ENCODE peak calls at places on chromosomes 2 and 18, in six cellular contexts. V, R, M, D, G and C are unnamed samples.

GRCh38 chr2:3343012-3343411 is 34.6 kb downstream of the EIPR1 start:
- DNase-seq in V (no peak), R (no peak), M (no peak), D (no peak), G (no peak), C (no peak)

GRCh38 chr2:236517463-236518077 is 52.1 kb upstream of the ACKR3 start:
- DNase-seq in V (no peak), R (no peak), M (no peak), D (no peak), G (no peak), C (no peak)

GRCh38 chr2:73297151-73297559 is 3.8 kb upstream of the EGR4 start:
- DNase-seq in V (no peak), R (no peak), M (no peak), D (peak; percentile 67), G (no peak), C (no peak)

GRCh38 chr2:200736646-200737274 is 75.0 kb upstream of the BZW1 start:
- DNase-seq in V (no peak), R (no peak), M (no peak), D (no peak), G (no peak), C (no peak)

GRCh38 chr2:237171396-237171795 is 85.7 kb downstream of the COPS8 start:
- DNase-seq in V (no peak), R (no peak), M (no peak), D (no peak), G (no peak), C (no peak)

GRCh38 chr2:102294802-102295489 is 16.4 kb upstream of the IL1RL1 start:
- DNase-seq in V (no peak), R (no peak), M (no peak), D (no peak), G (no peak), C (no peak)

GRCh38 chr2:178271629-178272333 is 77.5 kb downstream of the OSBPL6 start:
- DNase-seq in V (no peak), R (no peak), M (no peak), D (peak; percentile 22), G (no peak), C (peak; percentile 86)

GRCh38 chr2:115364078-115364477 is 921.6 kb downstream of the DPP10 start:
- DNase-seq in V (no peak), R (no peak), M (no peak), D (no peak), G (no peak), C (no peak)

GRCh38 chr2:30261695-30262211 is 30.4 kb downstream of the LBH start:
- DNase-seq in V (no peak), R (no peak), M (no peak), D (no peak), G (no peak), C (no peak)

GRCh38 chr2:100639588-100640195 is 76.9 kb downstream of the PDCL3 start:
- DNase-seq in V (no peak), R (no peak), M (no peak), D (no peak), G (no peak), C (no peak)

GRCh38 chr2:61371027-61371426 is 99.9 kb downstream of the USP34 start:
- DNase-seq in V (no peak), R (no peak), M (no peak), D (no peak), G (no peak), C (no peak)

GRCh38 chr2:157903626-157904025 is 27.5 kb upstream of the ACVR1 start:
- DNase-seq in V (no peak), R (no peak), M (no peak), D (peak; percentile 88), G (no peak), C (peak; percentile 33)

GRCh38 chr2:141015339-141016047 is 1115.3 kb downstream of the LRP1B start:
- DNase-seq in V (no peak), R (no peak), M (no peak), D (peak; percentile 94), G (no peak), C (peak; percentile 86)

GRCh38 chr2:9206991-9207640 is 504 bp downstream of the ASAP2 start:
- DNase-seq in V (no peak), R (peak; percentile 45), M (no peak), D (peak; percentile 37), G (no peak), C (no peak)

GRCh38 chr18:61643884-61644647 is 248.7 kb downstream of the RNF152 start:
- DNase-seq in V (no peak), R (no peak), M (no peak), D (no peak), G (no peak), C (no peak)

GRCh38 chr18:34738173-34738894 is 28.2 kb downstream of the DTNA start:
- DNase-seq in V (no peak), R (peak; percentile 37), M (no peak), D (no peak), G (no peak), C (no peak)

GRCh38 chr2:186575302-186575701 is 14.6 kb upstream of the ITGAV start:
- DNase-seq in V (peak; percentile 71), R (peak; percentile 66), M (no peak), D (peak; percentile 65), G (no peak), C (peak; percentile 73)

GRCh38 chr2:207531024-207531411 is 1.3 kb downstream of the CREB1 start:
- DNase-seq in V (no peak), R (no peak), M (no peak), D (peak; percentile 20), G (no peak), C (no peak)

GRCh38 chr2:2613279-2614199 is 282.5 kb upstream of the MYT1L start:
- DNase-seq in V (no peak), R (peak; percentile 86), M (peak; percentile 96), D (peak; percentile 98), G (peak; percentile 84), C (peak; percentile 38)

GRCh38 chr2:16635796-16636699 is 29.6 kb downstream of the CYRIA start:
- DNase-seq in V (no peak), R (peak; percentile 15), M (no peak), D (no peak), G (no peak), C (no peak)

GRCh38 chr2:238169708-238170251 is 11.0 kb downstream of the ERFE start:
- DNase-seq in V (peak; percentile 20), R (no peak), M (no peak), D (peak; percentile 96), G (no peak), C (no peak)

GRCh38 chr2:7209776-7210555 is 292.8 kb downstream of the RNF144A start:
- DNase-seq in V (no peak), R (no peak), M (no peak), D (peak; percentile 5), G (no peak), C (peak; percentile 74)

GRCh38 chr2:221981918-221982317 is 316.9 kb downstream of the PAX3 start:
- DNase-seq in V (no peak), R (no peak), M (no peak), D (no peak), G (no peak), C (no peak)

GRCh38 chr18:48835119-48835518 is 115.6 kb downstream of the SMAD7 start:
- DNase-seq in V (no peak), R (no peak), M (no peak), D (no peak), G (no peak), C (no peak)

GRCh38 chr2:3827673-3828575 is 124.5 kb downstream of the DCDC2C start:
- DNase-seq in V (no peak), R (peak; percentile 29), M (no peak), D (peak; percentile 16), G (no peak), C (no peak)

GRCh38 chr2:240131296-240131695 is 4.8 kb downstream of the COPS9 start:
- DNase-seq in V (no peak), R (no peak), M (no peak), D (no peak), G (no peak), C (no peak)

GRCh38 chr2:9191044-9191481 is 15.5 kb upstream of the ASAP2 start:
- DNase-seq in V (peak; percentile 81), R (peak; percentile 44), M (no peak), D (no peak), G (no peak), C (no peak)

GRCh38 chr2:138633049-138633448 is 131.5 kb downstream of the SPOPL start:
- DNase-seq in V (no peak), R (no peak), M (no peak), D (no peak), G (no peak), C (no peak)

GRCh38 chr2:7704296-7704865 is 787.2 kb downstream of the RNF144A start:
- DNase-seq in V (no peak), R (no peak), M (no peak), D (no peak), G (no peak), C (no peak)

GRCh38 chr2:24489942-24490673 is 946 bp upstream of the NCOA1 start:
- DNase-seq in V (peak; percentile 24), R (peak; percentile 22), M (no peak), D (no peak), G (no peak), C (no peak)

GRCh38 chr2:106843001-106843909 is 42.7 kb downstream of the ST6GAL2 start:
- DNase-seq in V (no peak), R (no peak), M (no peak), D (no peak), G (no peak), C (no peak)

GRCh38 chr18:45063246-45064038 is 382.8 kb downstream of the SETBP1 start:
- DNase-seq in V (no peak), R (no peak), M (no peak), D (no peak), G (no peak), C (no peak)

GRCh38 chr18:74896390-74896991 is 298.8 kb downstream of the ZNF407 start:
- DNase-seq in V (no peak), R (peak; percentile 21), M (peak; percentile 19), D (peak; percentile 70), G (peak; percentile 39), C (no peak)